ENCODE peak calls at places on chromosomes 3 and 15, in nine cellular contexts. O, V, D, F, N, E, G, U and R are unnamed samples.

GRCh38 chr3:143648218-143648617 is 200.1 kb downstream of the SLC9A9 start:
- DNase-seq in O (no peak), V (no peak), D (no peak), F (no peak), N (no peak), E (no peak), G (no peak), U (no peak), R (no peak)

GRCh38 chr3:171328419-171329082 is 131.7 kb downstream of the TNIK start:
- DNase-seq in O (no peak), V (no peak), D (peak), F (peak), N (peak), E (no peak), G (no peak), U (peak), R (peak)

GRCh38 chr3:62068337-62068736 is 305.0 kb downstream of the FEZF2 start:
- DNase-seq in O (no peak), V (no peak), D (no peak), F (no peak), N (no peak), E (no peak), G (no peak), U (no peak), R (no peak)

GRCh38 chr3:146077181-146077580 is 83.8 kb downstream of the PLOD2 start:
- DNase-seq in O (no peak), V (no peak), D (no peak), F (no peak), N (no peak), E (no peak), G (no peak), U (no peak), R (no peak)

GRCh38 chr3:123686254-123686653 is 101.4 kb upstream of the HACD2 start:
- DNase-seq in O (no peak), V (no peak), D (no peak), F (no peak), N (no peak), E (no peak), G (no peak), U (no peak), R (no peak)

GRCh38 chr3:71225951-71226564 is 357.5 kb downstream of the FOXP1 start:
- DNase-seq in O (no peak), V (no peak), D (no peak), F (no peak), N (no peak), E (no peak), G (no peak), U (no peak), R (no peak)

GRCh38 chr3:87267953-87268645 is 8.3 kb downstream of the POU1F1 start:
- DNase-seq in O (no peak), V (no peak), D (no peak), F (no peak), N (no peak), E (no peak), G (no peak), U (no peak), R (no peak)

GRCh38 chr3:76827647-76828273 is 212.1 kb upstream of the ROBO2 start:
- DNase-seq in O (no peak), V (no peak), D (no peak), F (no peak), N (no peak), E (no peak), G (no peak), U (no peak), R (no peak)

GRCh38 chr3:42498034-42498433 is 4.4 kb upstream of the VIPR1 start:
- DNase-seq in O (peak), V (no peak), D (no peak), F (peak), N (no peak), E (no peak), G (no peak), U (no peak), R (no peak)

GRCh38 chr15:67783303-67783702 is 42.0 kb upstream of the SKOR1 start:
- DNase-seq in O (no peak), V (no peak), D (no peak), F (no peak), N (peak), E (no peak), G (no peak), U (peak), R (no peak)

GRCh38 chr3:106683931-106684330 is 693.3 kb upstream of the CCDC54 start:
- DNase-seq in O (no peak), V (no peak), D (no peak), F (no peak), N (no peak), E (no peak), G (no peak), U (no peak), R (no peak)

GRCh38 chr3:109921509-109921908 is 584.2 kb upstream of the DPPA4 start:
- DNase-seq in O (no peak), V (no peak), D (no peak), F (no peak), N (no peak), E (no peak), G (peak), U (no peak), R (no peak)

GRCh38 chr3:182388506-182388905 is 404.8 kb upstream of the ATP11B start:
- DNase-seq in O (no peak), V (no peak), D (no peak), F (no peak), N (no peak), E (no peak), G (no peak), U (no peak), R (no peak)

GRCh38 chr15:66291816-66292215 is 1.6 kb upstream of the DIS3L start:
- DNase-seq in O (no peak), V (peak), D (no peak), F (no peak), N (peak), E (no peak), G (no peak), U (peak), R (no peak)

GRCh38 chr15:40984963-40985362 is 31.7 kb downstream of the CHAC1 start:
- DNase-seq in O (no peak), V (peak), D (no peak), F (no peak), N (no peak), E (no peak), G (no peak), U (no peak), R (no peak)

GRCh38 chr3:158782283-158782682 is 19.6 kb upstream of the MFSD1 start:
- DNase-seq in O (no peak), V (no peak), D (no peak), F (no peak), N (no peak), E (no peak), G (no peak), U (no peak), R (no peak)

GRCh38 chr3:129085818-129086217 is 25.2 kb downstream of the GP9 start:
- DNase-seq in O (no peak), V (no peak), D (no peak), F (no peak), N (no peak), E (no peak), G (no peak), U (no peak), R (no peak)